ENCODE peak calls at places on chromosomes 2 and 18, in eight cellular contexts. One of them, this sample, is unnamed.
A peak's percentile ranks its signal among the peaks of the same experiment; 100 is the strongest.

GRCh38 chr2:12733846-12734245 is 17.1 kb downstream of the TRIB2 start:
- DNase-seq in fibroblast of the aortic adventitia: no peak
- DNase-seq in GM20000: no peak
- DNase-seq in H7: no peak
- DNase-seq in Kasumi-1: no peak
- DNase-seq in WTC11: no peak
- DNase-seq in activated CD4-positive, alpha-beta T cell treated with anti-CD3 and anti-CD28 coated beads, Interleukin-2, amount 50 U/mL, for 24 hours: no peak
- DNase-seq in A549: no peak
- DNase-seq in this sample: no peak

GRCh38 chr2:187500585-187501359 is 52.7 kb upstream of the CALCRL start:
- DNase-seq in H7: peak; percentile 4
- DNase-seq in A549: peak; percentile 94
- DNase-seq in fibroblast of the aortic adventitia: peak; percentile 82
- DNase-seq in activated CD4-positive, alpha-beta T cell treated with anti-CD3 and anti-CD28 coated beads, Interleukin-2, amount 50 U/mL, for 24 hours: no peak
- DNase-seq in Kasumi-1: peak; percentile 83
- DNase-seq in GM20000: no peak
- DNase-seq in WTC11: no peak
- DNase-seq in this sample: no peak

GRCh38 chr2:138641277-138641676 is 138.9 kb downstream of the NXPH2 start:
- DNase-seq in GM20000: no peak
- DNase-seq in A549: no peak
- DNase-seq in activated CD4-positive, alpha-beta T cell treated with anti-CD3 and anti-CD28 coated beads, Interleukin-2, amount 50 U/mL, for 24 hours: no peak
- DNase-seq in fibroblast of the aortic adventitia: no peak
- DNase-seq in WTC11: no peak
- DNase-seq in H7: no peak
- DNase-seq in Kasumi-1: no peak
- DNase-seq in this sample: no peak

GRCh38 chr18:75874401-75875093 is 447.0 kb upstream of the SMIM21 start:
- DNase-seq in activated CD4-positive, alpha-beta T cell treated with anti-CD3 and anti-CD28 coated beads, Interleukin-2, amount 50 U/mL, for 24 hours: no peak
- DNase-seq in fibroblast of the aortic adventitia: no peak
- DNase-seq in GM20000: no peak
- DNase-seq in H7: no peak
- DNase-seq in Kasumi-1: no peak
- DNase-seq in A549: no peak
- DNase-seq in WTC11: no peak
- DNase-seq in this sample: no peak

GRCh38 chr2:205640713-205641112 is 41.6 kb upstream of the NRP2 start:
- DNase-seq in A549: no peak
- DNase-seq in activated CD4-positive, alpha-beta T cell treated with anti-CD3 and anti-CD28 coated beads, Interleukin-2, amount 50 U/mL, for 24 hours: no peak
- DNase-seq in Kasumi-1: no peak
- DNase-seq in GM20000: no peak
- DNase-seq in fibroblast of the aortic adventitia: no peak
- DNase-seq in WTC11: no peak
- DNase-seq in H7: no peak
- DNase-seq in this sample: no peak

GRCh38 chr2:2573658-2574293 is 242.7 kb upstream of the MYT1L start:
- DNase-seq in activated CD4-positive, alpha-beta T cell treated with anti-CD3 and anti-CD28 coated beads, Interleukin-2, amount 50 U/mL, for 24 hours: no peak
- DNase-seq in GM20000: no peak
- DNase-seq in WTC11: no peak
- DNase-seq in A549: peak; percentile 37
- DNase-seq in Kasumi-1: no peak
- DNase-seq in fibroblast of the aortic adventitia: peak; percentile 0
- DNase-seq in H7: no peak
- DNase-seq in this sample: no peak

GRCh38 chr2:64474200-64474630 is 20.3 kb downstream of the LGALSL start:
- DNase-seq in activated CD4-positive, alpha-beta T cell treated with anti-CD3 and anti-CD28 coated beads, Interleukin-2, amount 50 U/mL, for 24 hours: no peak
- DNase-seq in GM20000: peak; percentile 36
- DNase-seq in H7: peak; percentile 15
- DNase-seq in fibroblast of the aortic adventitia: no peak
- DNase-seq in A549: no peak
- DNase-seq in Kasumi-1: peak; percentile 93
- DNase-seq in WTC11: no peak
- DNase-seq in this sample: peak; percentile 16

GRCh38 chr18:47075098-47075883 is 39.9 kb upstream of the ELOA2 start:
- DNase-seq in A549: peak; percentile 10
- DNase-seq in fibroblast of the aortic adventitia: no peak
- DNase-seq in Kasumi-1: no peak
- DNase-seq in activated CD4-positive, alpha-beta T cell treated with anti-CD3 and anti-CD28 coated beads, Interleukin-2, amount 50 U/mL, for 24 hours: no peak
- DNase-seq in WTC11: peak; percentile 13
- DNase-seq in GM20000: no peak
- DNase-seq in H7: no peak
- DNase-seq in this sample: no peak

GRCh38 chr2:185417111-185417510 is 321.5 kb upstream of the FSIP2 start:
- DNase-seq in activated CD4-positive, alpha-beta T cell treated with anti-CD3 and anti-CD28 coated beads, Interleukin-2, amount 50 U/mL, for 24 hours: no peak
- DNase-seq in fibroblast of the aortic adventitia: no peak
- DNase-seq in A549: no peak
- DNase-seq in WTC11: no peak
- DNase-seq in Kasumi-1: peak; percentile 19
- DNase-seq in GM20000: no peak
- DNase-seq in H7: no peak
- DNase-seq in this sample: no peak

GRCh38 chr2:230124792-230125452 is 56.2 kb upstream of the SLC16A14 start:
- DNase-seq in WTC11: no peak
- DNase-seq in A549: no peak
- DNase-seq in H7: no peak
- DNase-seq in fibroblast of the aortic adventitia: no peak
- DNase-seq in activated CD4-positive, alpha-beta T cell treated with anti-CD3 and anti-CD28 coated beads, Interleukin-2, amount 50 U/mL, for 24 hours: no peak
- DNase-seq in GM20000: peak; percentile 33
- DNase-seq in Kasumi-1: peak; percentile 76
- DNase-seq in this sample: peak; percentile 67

GRCh38 chr2:165007162-165007744 is 51.9 kb upstream of the SLC38A11 start:
- DNase-seq in GM20000: no peak
- DNase-seq in activated CD4-positive, alpha-beta T cell treated with anti-CD3 and anti-CD28 coated beads, Interleukin-2, amount 50 U/mL, for 24 hours: no peak
- DNase-seq in A549: no peak
- DNase-seq in Kasumi-1: no peak
- DNase-seq in fibroblast of the aortic adventitia: peak; percentile 45
- DNase-seq in H7: no peak
- DNase-seq in WTC11: no peak
- DNase-seq in this sample: no peak

GRCh38 chr18:55508637-55509036 is 79.4 kb downstream of the TCF4 start:
- DNase-seq in Kasumi-1: no peak
- DNase-seq in A549: no peak
- DNase-seq in fibroblast of the aortic adventitia: no peak
- DNase-seq in GM20000: no peak
- DNase-seq in activated CD4-positive, alpha-beta T cell treated with anti-CD3 and anti-CD28 coated beads, Interleukin-2, amount 50 U/mL, for 24 hours: no peak
- DNase-seq in WTC11: no peak
- DNase-seq in H7: no peak
- DNase-seq in this sample: no peak

GRCh38 chr2:207796585-207797350 is 27.1 kb upstream of the FZD5 start:
- DNase-seq in H7: peak; percentile 62
- DNase-seq in Kasumi-1: no peak
- DNase-seq in fibroblast of the aortic adventitia: peak; percentile 33
- DNase-seq in activated CD4-positive, alpha-beta T cell treated with anti-CD3 and anti-CD28 coated beads, Interleukin-2, amount 50 U/mL, for 24 hours: no peak
- DNase-seq in WTC11: peak; percentile 53
- DNase-seq in GM20000: no peak
- DNase-seq in A549: peak; percentile 57
- DNase-seq in this sample: no peak

GRCh38 chr2:141498561-141498960 is 632.3 kb downstream of the LRP1B start:
- DNase-seq in WTC11: no peak
- DNase-seq in H7: no peak
- DNase-seq in fibroblast of the aortic adventitia: no peak
- DNase-seq in A549: no peak
- DNase-seq in activated CD4-positive, alpha-beta T cell treated with anti-CD3 and anti-CD28 coated beads, Interleukin-2, amount 50 U/mL, for 24 hours: no peak
- DNase-seq in Kasumi-1: no peak
- DNase-seq in GM20000: no peak
- DNase-seq in this sample: no peak

This sample was measured in pons.